ENCODE peak calls at places on chromosome 3, in nine cellular contexts. G is fibroblast of mammary gland, A is PC-9, D is cardiac muscle cell, V is A549, N is epithelial cell of esophagus, P is left ventricle myocardium inferior, C is IMR-90, Z is heart left ventricle. R is an unnamed sample.

GRCh38 chr3:1118074-1118473 is 25.2 kb downstream of the CNTN6 start:
- DNase-seq in G (peak), A (peak), D (peak), V (no peak), N (peak), P (no peak), C (no peak), Z (no peak), R (no peak)

GRCh38 chr3:10430805-10431204 is 74.6 kb downstream of the ATP2B2 start:
- DNase-seq in G (no peak), A (no peak), D (no peak), V (no peak), N (no peak), P (no peak), C (no peak), Z (no peak), R (no peak)

GRCh38 chr3:106004137-106004600 is 135.4 kb upstream of the CBLB start:
- DNase-seq in G (peak), A (no peak), D (peak), V (no peak), N (peak), P (no peak), C (peak), Z (no peak), R (peak)

GRCh38 chr3:129289201-129289921 is 10.7 kb downstream of the HMCES start:
- DNase-seq in G (peak), A (no peak), D (peak), V (no peak), N (peak), P (no peak), C (peak), Z (no peak), R (no peak)

GRCh38 chr3:175266478-175266877 is 407.3 kb downstream of the NAALADL2 start:
- DNase-seq in G (peak), A (no peak), D (peak), V (no peak), N (peak), P (no peak), C (peak), Z (no peak), R (no peak)

GRCh38 chr3:78177780-78178179 is 1137.9 kb downstream of the ROBO2 start:
- DNase-seq in G (no peak), A (no peak), D (no peak), V (no peak), N (peak), P (no peak), C (no peak), Z (no peak), R (no peak)

GRCh38 chr3:194278186-194278845 is 72.8 kb downstream of the CPN2 start:
- DNase-seq in G (no peak), A (no peak), D (no peak), V (no peak), N (no peak), P (no peak), C (no peak), Z (no peak), R (no peak)

GRCh38 chr3:183576487-183577107 is 21.1 kb upstream of the KLHL6 start:
- DNase-seq in G (peak), A (no peak), D (peak), V (no peak), N (no peak), P (no peak), C (no peak), Z (peak), R (no peak)

GRCh38 chr3:140396110-140396509 is 281.8 kb upstream of the TRIM42 start:
- DNase-seq in G (no peak), A (no peak), D (no peak), V (no peak), N (no peak), P (no peak), C (no peak), Z (no peak), R (no peak)

GRCh38 chr3:194280777-194281176 is 70.4 kb downstream of the CPN2 start:
- DNase-seq in G (no peak), A (no peak), D (no peak), V (no peak), N (no peak), P (no peak), C (no peak), Z (no peak), R (no peak)

GRCh38 chr3:16936233-16936632 is 51.5 kb downstream of the PLCL2 start:
- DNase-seq in G (no peak), A (no peak), D (no peak), V (no peak), N (no peak), P (no peak), C (no peak), Z (no peak), R (no peak)

GRCh38 chr3:191003742-191004141 is 141.2 kb upstream of the GMNC start:
- DNase-seq in G (no peak), A (no peak), D (no peak), V (no peak), N (no peak), P (no peak), C (no peak), Z (no peak), R (no peak)

GRCh38 chr3:47008258-47008671 is 28.8 kb downstream of the NBEAL2 start:
- DNase-seq in G (no peak), A (no peak), D (no peak), V (no peak), N (no peak), P (no peak), C (no peak), Z (no peak), R (no peak)

GRCh38 chr3:182067423-182067822 is 355.7 kb downstream of the SOX2 start:
- DNase-seq in G (no peak), A (no peak), D (no peak), V (no peak), N (no peak), P (no peak), C (no peak), Z (no peak), R (no peak)

GRCh38 chr3:120908803-120909601 is 997 bp downstream of the STXBP5L start:
- DNase-seq in G (no peak), A (no peak), D (peak), V (no peak), N (no peak), P (no peak), C (no peak), Z (no peak), R (no peak)

GRCh38 chr3:14300721-14301377 is 101.6 kb upstream of the SLC6A6 start:
- DNase-seq in G (peak), A (no peak), D (no peak), V (no peak), N (no peak), P (no peak), C (no peak), Z (peak), R (no peak)

GRCh38 chr3:177973241-177973840 is 562.9 kb upstream of the KCNMB2 start:
- DNase-seq in G (peak), A (no peak), D (no peak), V (no peak), N (peak), P (no peak), C (peak), Z (no peak), R (no peak)

GRCh38 chr3:133283958-133284807 is 115.7 kb upstream of the BFSP2 start:
- DNase-seq in G (no peak), A (no peak), D (no peak), V (no peak), N (no peak), P (no peak), C (peak), Z (no peak), R (no peak)

GRCh38 chr3:182092662-182093262 is 381.0 kb downstream of the SOX2 start:
- DNase-seq in G (no peak), A (no peak), D (no peak), V (peak), N (no peak), P (no peak), C (no peak), Z (no peak), R (no peak)

GRCh38 chr3:106204160-106204868 is 335.5 kb upstream of the CBLB start:
- DNase-seq in G (no peak), A (no peak), D (no peak), V (no peak), N (peak), P (no peak), C (peak), Z (no peak), R (no peak)

GRCh38 chr3:126858887-126859286 is 124.0 kb upstream of the PLXNA1 start:
- DNase-seq in G (peak), A (peak), D (peak), V (peak), N (peak), P (no peak), C (peak), Z (no peak), R (peak)

GRCh38 chr3:65672876-65673815 is 365.6 kb downstream of the MAGI1 start:
- DNase-seq in G (peak), A (peak), D (peak), V (peak), N (peak), P (peak), C (peak), Z (peak), R (no peak)

GRCh38 chr3:124429129-124429815 is 301.0 kb upstream of the UMPS start:
- DNase-seq in G (peak), A (no peak), D (peak), V (peak), N (peak), P (no peak), C (peak), Z (no peak), R (no peak)

DNA sequence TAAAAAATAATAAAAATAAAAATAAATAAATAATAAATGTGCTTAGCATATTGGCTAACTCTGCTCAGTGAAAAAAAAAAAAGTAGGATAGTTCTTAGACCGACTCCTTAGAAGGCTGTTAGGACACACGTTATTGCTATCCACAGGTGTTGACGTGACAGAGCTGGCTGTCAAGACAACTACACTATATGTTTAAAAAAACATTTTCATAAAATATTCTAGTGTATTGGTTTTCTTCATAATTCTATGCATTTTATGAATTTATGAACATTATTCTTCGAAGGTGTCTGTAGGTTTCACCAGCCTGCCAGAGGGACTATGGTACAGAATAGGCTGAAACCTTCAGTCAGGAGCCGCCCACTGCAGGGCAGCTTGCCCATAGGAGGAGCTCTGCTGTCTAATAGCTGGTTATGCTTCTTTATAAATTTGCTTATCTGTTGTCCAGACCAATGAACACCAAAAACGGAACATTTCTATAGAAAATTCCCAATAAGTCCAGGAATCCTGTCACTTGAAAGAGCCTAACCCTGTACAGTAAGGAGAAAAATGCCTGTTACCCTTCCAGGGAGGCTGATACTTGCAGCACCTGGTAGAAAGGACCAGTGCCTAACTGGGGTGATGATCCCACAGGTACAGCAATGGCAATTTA is 9.1 kb downstream of the TM4SF1 start:
- DNase-seq in G (no peak), A (no peak), D (no peak), V (no peak), N (peak), P (no peak), C (peak), Z (no peak), R (no peak)
- TF ChIP-seq CTCF in G (no peak), A (no peak), D (no peak), V (peak), N (peak), P (no peak), C (no peak), Z (no peak), R (no peak)

DNA sequence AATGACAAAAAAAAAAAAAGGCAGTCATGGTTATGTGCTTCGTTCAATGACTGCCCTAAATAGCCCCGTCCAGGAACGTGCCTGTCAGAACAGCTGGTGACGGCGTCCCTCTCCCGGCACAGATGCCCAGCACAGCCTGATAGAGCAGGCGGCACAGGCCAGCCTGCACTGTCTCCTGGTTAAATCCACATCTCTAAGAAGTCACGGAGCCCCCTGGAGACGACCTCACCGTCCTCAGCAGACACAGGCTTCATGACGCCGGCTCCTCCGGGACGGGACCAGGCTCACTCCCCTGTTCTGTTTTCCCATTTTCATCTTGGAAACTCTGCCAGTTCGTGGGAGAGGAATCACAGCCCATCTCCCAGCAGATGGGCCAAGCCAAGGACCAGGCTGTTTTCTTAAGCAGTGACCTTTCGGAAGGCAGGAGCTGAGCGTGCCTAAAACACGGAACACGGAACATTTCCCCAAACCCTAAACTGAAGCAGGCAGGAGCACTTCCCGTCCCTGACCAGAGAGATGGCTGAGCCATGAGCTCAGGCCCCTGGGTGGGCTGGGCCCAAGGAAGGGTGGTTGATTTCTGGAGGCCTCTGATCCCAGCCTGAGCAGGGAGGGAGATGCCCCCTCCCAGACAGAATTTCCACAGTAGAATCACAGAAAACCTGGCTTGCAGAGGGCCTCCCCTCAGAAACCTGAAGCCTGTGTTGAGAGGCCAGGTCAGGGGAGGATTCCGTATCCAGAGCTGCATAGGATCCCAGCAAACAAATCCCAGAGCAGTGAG is 35.9 kb downstream of the ADCY5 start:
- DNase-seq in G (no peak), A (no peak), D (peak), V (no peak), N (no peak), P (peak), C (no peak), Z (peak), R (no peak)
- H3K4me3 ChIP-seq in G (no peak), A (no peak), D (no peak), V (no peak), N (no peak), P (peak), C (no peak), Z (peak), R (no peak)

GRCh38 chr3:51734572-51734907 is 27.7 kb downstream of the GRM2 start:
- DNase-seq in G (no peak), A (no peak), D (no peak), V (no peak), N (no peak), P (no peak), C (no peak), Z (no peak), R (no peak)

GRCh38 chr3:51735950-51736349 is 29.1 kb downstream of the GRM2 start:
- DNase-seq in G (no peak), A (no peak), D (no peak), V (no peak), N (no peak), P (no peak), C (no peak), Z (no peak), R (no peak)

GRCh38 chr3:51739100-51739499 is 32.2 kb downstream of the GRM2 start:
- DNase-seq in G (no peak), A (no peak), D (no peak), V (no peak), N (no peak), P (no peak), C (no peak), Z (no peak), R (no peak)

GRCh38 chr3:51733859-51734571 is 27.1 kb downstream of the GRM2 start:
- DNase-seq in G (no peak), A (no peak), D (no peak), V (no peak), N (no peak), P (no peak), C (no peak), Z (no peak), R (no peak)

GRCh38 chr3:51735039-51735438 is 28.2 kb downstream of the GRM2 start:
- DNase-seq in G (no peak), A (no peak), D (no peak), V (no peak), N (no peak), P (no peak), C (no peak), Z (no peak), R (no peak)
- TF ChIP-seq CTCF in G (no peak), A (no peak), D (no peak), V (no peak), N (no peak), P (no peak), C (no peak), Z (no peak), R (no peak)

GRCh38 chr3:114076711-114077110 is 20.2 kb downstream of the QTRT2 start:
- DNase-seq in G (no peak), A (no peak), D (no peak), V (no peak), N (no peak), P (no peak), C (no peak), Z (no peak), R (no peak)
- H3K4me3 ChIP-seq in G (no peak), A (no peak), D (no peak), V (no peak), N (no peak), P (no peak), C (no peak), Z (no peak), R (no peak)

R was measured in AG04449.